ENCODE peak calls at places on chromosomes 13 and 19, in seven cellular contexts. R is T follicular helper cell, Z is HT1080, F is NCI-H1436, S is progenitor cell of endocrine pancreas, N is substantia nigra, K is anterior cingulate cortex. G is an unnamed sample.

GRCh38 chr13:40186636-40187323 is 479.7 kb downstream of the FOXO1 start:
- DNase-seq in R (no peak), Z (no peak), F (no peak), S (no peak), N (no peak), K (no peak), G (no peak)

GRCh38 chr13:35630551-35631275 is 154.2 kb upstream of the MAB21L1 start:
- DNase-seq in R (no peak), Z (peak), F (no peak), S (no peak), N (no peak), K (no peak), G (peak)

GRCh38 chr19:40691421-40692211 is 1.2 kb upstream of the NUMBL start:
- DNase-seq in R (no peak), Z (no peak), F (no peak), S (no peak), N (no peak), K (no peak), G (no peak)

GRCh38 chr19:45848922-45849321 is 14.0 kb downstream of the SYMPK start:
- DNase-seq in R (no peak), Z (no peak), F (no peak), S (no peak), N (no peak), K (no peak), G (no peak)

GRCh38 chr13:110023729-110024645 is 237.6 kb upstream of the IRS2 start:
- DNase-seq in R (no peak), Z (no peak), F (peak), S (no peak), N (no peak), K (no peak), G (peak)

GRCh38 chr19:11338164-11338563 is 1.3 kb downstream of the RAB3D start:
- DNase-seq in R (no peak), Z (no peak), F (no peak), S (no peak), N (no peak), K (no peak), G (no peak)

GRCh38 chr13:111034811-111035210 is 80.3 kb upstream of the ARHGEF7 start:
- DNase-seq in R (no peak), Z (no peak), F (no peak), S (no peak), N (no peak), K (no peak), G (no peak)

GRCh38 chr19:13597625-13598024 is 91.3 kb upstream of the CACNA1A start:
- DNase-seq in R (peak), Z (peak), F (peak), S (peak), N (peak), K (peak), G (peak)

GRCh38 chr13:40231311-40231710 is 435.1 kb downstream of the FOXO1 start:
- DNase-seq in R (no peak), Z (no peak), F (no peak), S (no peak), N (no peak), K (no peak), G (no peak)

GRCh38 chr19:4507150-4507452 is 11.2 kb downstream of the PLIN4 start:
- DNase-seq in R (no peak), Z (no peak), F (no peak), S (no peak), N (no peak), K (no peak), G (no peak)

GRCh38 chr19:4859697-4860096 is 7.8 kb downstream of the PLIN3 start:
- DNase-seq in R (no peak), Z (no peak), F (no peak), S (no peak), N (no peak), K (no peak), G (no peak)

GRCh38 chr13:113839536-113840204 is 24.2 kb downstream of the GAS6 start:
- DNase-seq in R (no peak), Z (no peak), F (no peak), S (no peak), N (no peak), K (no peak), G (no peak)

GRCh38 chr13:112740502-112741131 is 50.8 kb downstream of the ATP11A start:
- DNase-seq in R (no peak), Z (peak), F (peak), S (no peak), N (no peak), K (no peak), G (no peak)

GRCh38 chr19:4066176-4066606 is 508 bp downstream of the ZBTB7A start:
- DNase-seq in R (peak), Z (no peak), F (no peak), S (no peak), N (peak), K (no peak), G (no peak)

GRCh38 chr19:17497149-17497798 is 14.2 kb upstream of the PGLS start:
- DNase-seq in R (no peak), Z (no peak), F (no peak), S (no peak), N (no peak), K (no peak), G (no peak)

GRCh38 chr19:29385191-29385795 is 140.5 kb upstream of the VSTM2B start:
- DNase-seq in R (no peak), Z (no peak), F (no peak), S (no peak), N (no peak), K (no peak), G (no peak)

GRCh38 chr13:59801107-59801880 is 362.4 kb downstream of the DIAPH3 start:
- DNase-seq in R (no peak), Z (no peak), F (no peak), S (no peak), N (no peak), K (no peak), G (no peak)

GRCh38 chr13:27147530-27148170 is 24.0 kb downstream of the USP12 start:
- DNase-seq in R (no peak), Z (no peak), F (no peak), S (no peak), N (no peak), K (no peak), G (no peak)

GRCh38 chr19:12350890-12351197 is 14.6 kb downstream of the ZNF442 start:
- DNase-seq in R (no peak), Z (no peak), F (no peak), S (no peak), N (no peak), K (no peak), G (no peak)

GRCh38 chr19:6060600-6061391 is 49.5 kb downstream of the RFX2 start:
- DNase-seq in R (peak), Z (peak), F (no peak), S (no peak), N (no peak), K (no peak), G (no peak)

GRCh38 chr19:17831419-17831888 is 10.1 kb upstream of the INSL3 start:
- DNase-seq in R (no peak), Z (no peak), F (no peak), S (no peak), N (no peak), K (no peak), G (no peak)

GRCh38 chr13:22073718-22074117 is 402.8 kb downstream of the FGF9 start:
- DNase-seq in R (no peak), Z (no peak), F (no peak), S (no peak), N (no peak), K (no peak), G (no peak)

G was measured in globus pallidus.